ENCODE peak calls at places on chromosomes 5 and 9, in nine cellular contexts. One of them, this sample, is unnamed. For H3K27me3 and H3K4me1, the result is how much of the 10 kb centered on the place peaks cover.

GRCh38 chr5:113939959-113940358 is 421.9 kb upstream of the KCNN2 start:
- DNase-seq in adrenal gland: no peak
- DNase-seq in body of pancreas: no peak
- DNase-seq in uterus: no peak
- DNase-seq in CD8-positive, alpha-beta memory T cell: no peak
- DNase-seq in NT2/D1: no peak
- DNase-seq in tibial nerve: no peak
- DNase-seq in fibroblast of lung: no peak
- DNase-seq in HAP-1: no peak
- DNase-seq in this sample: no peak

GRCh38 chr5:35136386-35136785 is 88.6 kb upstream of the AGXT2 start:
- DNase-seq in adrenal gland: no peak
- DNase-seq in body of pancreas: no peak
- DNase-seq in uterus: no peak
- DNase-seq in CD8-positive, alpha-beta memory T cell: no peak
- DNase-seq in NT2/D1: no peak
- DNase-seq in tibial nerve: no peak
- DNase-seq in fibroblast of lung: peak
- DNase-seq in HAP-1: no peak
- DNase-seq in this sample: no peak

GRCh38 chr9:98767196-98767595 is 29.2 kb downstream of the ANKS6 start:
- DNase-seq in adrenal gland: no peak
- DNase-seq in body of pancreas: no peak
- DNase-seq in uterus: no peak
- DNase-seq in CD8-positive, alpha-beta memory T cell: no peak
- DNase-seq in NT2/D1: no peak
- DNase-seq in tibial nerve: no peak
- DNase-seq in fibroblast of lung: no peak
- DNase-seq in HAP-1: no peak
- DNase-seq in this sample: no peak

GRCh38 chr5:22780756-22781155 is 72.4 kb downstream of the CDH12 start:
- DNase-seq in adrenal gland: no peak
- DNase-seq in body of pancreas: no peak
- DNase-seq in uterus: no peak
- DNase-seq in CD8-positive, alpha-beta memory T cell: no peak
- DNase-seq in NT2/D1: no peak
- DNase-seq in tibial nerve: no peak
- DNase-seq in fibroblast of lung: no peak
- DNase-seq in HAP-1: no peak
- DNase-seq in this sample: no peak

GRCh38 chr9:3906437-3907213 is 380.8 kb upstream of the RFX3 start:
- DNase-seq in adrenal gland: no peak
- DNase-seq in body of pancreas: no peak
- DNase-seq in uterus: no peak
- DNase-seq in CD8-positive, alpha-beta memory T cell: no peak
- DNase-seq in NT2/D1: no peak
- DNase-seq in tibial nerve: no peak
- DNase-seq in fibroblast of lung: peak
- DNase-seq in HAP-1: no peak
- DNase-seq in this sample: no peak

GRCh38 chr9:90547896-90548295 is 94.7 kb downstream of the DIRAS2 start:
- DNase-seq in adrenal gland: no peak
- DNase-seq in body of pancreas: no peak
- DNase-seq in uterus: no peak
- DNase-seq in CD8-positive, alpha-beta memory T cell: no peak
- DNase-seq in NT2/D1: no peak
- DNase-seq in tibial nerve: no peak
- DNase-seq in fibroblast of lung: no peak
- DNase-seq in HAP-1: no peak
- DNase-seq in this sample: no peak

GRCh38 chr5:32325067-32325466 is 12.3 kb upstream of the MTMR12 start:
- DNase-seq in adrenal gland: no peak
- DNase-seq in body of pancreas: no peak
- DNase-seq in uterus: no peak
- DNase-seq in CD8-positive, alpha-beta memory T cell: no peak
- DNase-seq in NT2/D1: no peak
- DNase-seq in tibial nerve: no peak
- DNase-seq in fibroblast of lung: peak
- DNase-seq in HAP-1: no peak
- DNase-seq in this sample: peak

GRCh38 chr9:134634667-134635230 is 6.9 kb upstream of the COL5A1 start:
- DNase-seq in adrenal gland: peak
- DNase-seq in body of pancreas: peak
- DNase-seq in uterus: peak
- DNase-seq in CD8-positive, alpha-beta memory T cell: no peak
- DNase-seq in NT2/D1: no peak
- DNase-seq in tibial nerve: no peak
- DNase-seq in fibroblast of lung: no peak
- DNase-seq in HAP-1: no peak
- DNase-seq in this sample: no peak

GRCh38 chr9:78973906-78974305 is 597.9 kb upstream of the TLE4 start:
- DNase-seq in adrenal gland: no peak
- DNase-seq in body of pancreas: no peak
- DNase-seq in uterus: no peak
- DNase-seq in CD8-positive, alpha-beta memory T cell: no peak
- DNase-seq in NT2/D1: no peak
- DNase-seq in tibial nerve: no peak
- DNase-seq in fibroblast of lung: peak
- DNase-seq in HAP-1: no peak
- DNase-seq in this sample: no peak

GRCh38 chr9:107929439-107929838 is 439.9 kb upstream of the KLF4 start:
- DNase-seq in adrenal gland: peak
- DNase-seq in body of pancreas: peak
- DNase-seq in uterus: no peak
- DNase-seq in CD8-positive, alpha-beta memory T cell: no peak
- DNase-seq in NT2/D1: no peak
- DNase-seq in tibial nerve: peak
- DNase-seq in fibroblast of lung: peak
- DNase-seq in HAP-1: no peak
- DNase-seq in this sample: peak

GRCh38 chr5:160128632-160129031 is 9.4 kb upstream of the PWWP2A start:
- DNase-seq in adrenal gland: no peak
- DNase-seq in body of pancreas: no peak
- DNase-seq in uterus: no peak
- DNase-seq in CD8-positive, alpha-beta memory T cell: no peak
- DNase-seq in NT2/D1: no peak
- DNase-seq in tibial nerve: no peak
- DNase-seq in fibroblast of lung: no peak
- DNase-seq in HAP-1: no peak
- DNase-seq in this sample: no peak

GRCh38 chr5:132056610-132057497 is 3.6 kb upstream of the IL3 start:
- DNase-seq in adrenal gland: peak
- DNase-seq in body of pancreas: no peak
- DNase-seq in uterus: peak
- DNase-seq in CD8-positive, alpha-beta memory T cell: no peak
- DNase-seq in NT2/D1: no peak
- DNase-seq in tibial nerve: no peak
- DNase-seq in fibroblast of lung: no peak
- DNase-seq in HAP-1: no peak
- DNase-seq in this sample: no peak

GRCh38 chr9:29001006-29001405 is 1427.7 kb upstream of the C9orf72 start:
- DNase-seq in adrenal gland: no peak
- DNase-seq in body of pancreas: no peak
- DNase-seq in uterus: no peak
- DNase-seq in CD8-positive, alpha-beta memory T cell: no peak
- DNase-seq in NT2/D1: no peak
- DNase-seq in tibial nerve: no peak
- DNase-seq in fibroblast of lung: no peak
- DNase-seq in HAP-1: no peak
- DNase-seq in this sample: no peak

GRCh38 chr5:71586052-71586940 is 844 bp upstream of the MCCC2 start:
- DNase-seq in adrenal gland: peak
- DNase-seq in body of pancreas: no peak
- DNase-seq in uterus: no peak
- DNase-seq in CD8-positive, alpha-beta memory T cell: no peak
- DNase-seq in NT2/D1: no peak
- DNase-seq in tibial nerve: no peak
- DNase-seq in fibroblast of lung: peak
- DNase-seq in HAP-1: no peak
- DNase-seq in this sample: peak

GRCh38 chr5:173709761-173710160 is 93.3 kb upstream of the BOD1 start:
- DNase-seq in adrenal gland: no peak
- DNase-seq in body of pancreas: no peak
- DNase-seq in uterus: no peak
- DNase-seq in CD8-positive, alpha-beta memory T cell: no peak
- DNase-seq in NT2/D1: no peak
- DNase-seq in tibial nerve: no peak
- DNase-seq in fibroblast of lung: no peak
- DNase-seq in HAP-1: no peak
- DNase-seq in this sample: no peak

GRCh38 chr9:87249029-87249428 is 248.6 kb upstream of the DAPK1 start:
- DNase-seq in adrenal gland: no peak
- DNase-seq in body of pancreas: no peak
- DNase-seq in uterus: no peak
- DNase-seq in CD8-positive, alpha-beta memory T cell: no peak
- DNase-seq in NT2/D1: no peak
- DNase-seq in tibial nerve: no peak
- DNase-seq in fibroblast of lung: no peak
- DNase-seq in HAP-1: no peak
- DNase-seq in this sample: peak

GRCh38 chr9:128845186-128845931 is 15.8 kb upstream of the SPOUT1 start:
- DNase-seq in adrenal gland: no peak
- DNase-seq in body of pancreas: no peak
- DNase-seq in uterus: no peak
- DNase-seq in CD8-positive, alpha-beta memory T cell: no peak
- DNase-seq in NT2/D1: no peak
- DNase-seq in tibial nerve: no peak
- DNase-seq in fibroblast of lung: no peak
- DNase-seq in HAP-1: no peak
- DNase-seq in this sample: no peak

GRCh38 chr5:56085205-56085604 is 90.4 kb upstream of the IL6ST start:
- DNase-seq in adrenal gland: no peak
- DNase-seq in body of pancreas: no peak
- DNase-seq in uterus: no peak
- DNase-seq in CD8-positive, alpha-beta memory T cell: no peak
- DNase-seq in NT2/D1: no peak
- DNase-seq in tibial nerve: no peak
- DNase-seq in fibroblast of lung: peak
- DNase-seq in HAP-1: no peak
- DNase-seq in this sample: no peak

GRCh38 chr9:122808141-122808540 is 8.2 kb downstream of the OR1K1 start:
- DNase-seq in adrenal gland: no peak
- DNase-seq in body of pancreas: no peak
- DNase-seq in uterus: no peak
- DNase-seq in CD8-positive, alpha-beta memory T cell: no peak
- DNase-seq in NT2/D1: no peak
- DNase-seq in tibial nerve: no peak
- DNase-seq in fibroblast of lung: no peak
- DNase-seq in HAP-1: no peak
- DNase-seq in this sample: no peak

DNA sequence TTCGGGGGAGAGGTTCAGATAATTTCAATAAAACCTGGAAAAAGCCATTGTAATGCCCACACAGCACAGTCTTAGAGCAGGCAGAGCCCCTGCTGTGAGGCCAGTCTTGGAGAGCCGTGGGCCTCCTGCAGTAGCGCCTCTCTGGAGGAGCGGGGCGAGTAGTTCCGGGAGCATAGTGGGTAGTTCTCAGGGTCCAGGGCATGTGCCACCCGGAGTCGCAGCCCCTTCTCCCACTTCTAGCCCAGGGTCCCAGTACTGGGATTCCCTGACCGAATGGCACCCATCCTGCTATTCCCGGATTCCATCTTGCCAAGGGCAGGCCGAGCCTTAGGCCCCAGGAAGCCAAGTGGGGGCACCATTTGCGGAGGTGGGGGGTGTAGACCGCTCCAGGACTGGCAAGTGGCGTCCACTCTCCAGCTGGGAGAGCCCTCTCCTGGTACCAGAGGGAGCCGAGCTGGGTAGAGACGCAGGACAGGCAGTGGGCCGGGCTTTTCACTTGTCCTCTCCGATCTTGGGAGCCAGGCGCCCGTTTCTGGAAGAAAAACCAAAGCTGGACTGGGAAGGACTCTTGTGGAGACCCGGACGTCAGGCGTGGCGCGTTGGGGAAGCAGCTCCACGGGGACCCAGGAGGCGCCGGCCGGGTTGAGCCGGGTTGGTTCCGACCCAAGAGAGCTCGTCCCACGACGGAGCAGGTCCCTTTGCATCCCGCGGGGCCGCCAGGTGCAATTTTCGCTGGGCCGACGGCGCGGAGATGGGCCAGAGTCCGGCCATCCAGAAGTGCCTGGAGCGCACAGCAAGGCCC is 12.1 kb downstream of the PROP1 start:
- DNase-seq in adrenal gland: no peak
- DNase-seq in body of pancreas: no peak
- DNase-seq in uterus: no peak
- DNase-seq in CD8-positive, alpha-beta memory T cell: no peak
- DNase-seq in NT2/D1: no peak
- DNase-seq in tibial nerve: no peak
- DNase-seq in fibroblast of lung: no peak
- DNase-seq in HAP-1: no peak
- DNase-seq in this sample: no peak
- H3K27me3 ChIP-seq in adrenal gland: under half
- H3K27me3 ChIP-seq in body of pancreas: under half
- H3K27me3 ChIP-seq in uterus: under half
- H3K27me3 ChIP-seq in CD8-positive, alpha-beta memory T cell: under half
- H3K27me3 ChIP-seq in NT2/D1: under half
- H3K27me3 ChIP-seq in tibial nerve: under half
- H3K27me3 ChIP-seq in fibroblast of lung: under half
- H3K27me3 ChIP-seq in HAP-1: under half
- H3K27me3 ChIP-seq in this sample: under half

GRCh38 chr5:54024466-54024865 is 285.9 kb downstream of the ARL15 start:
- DNase-seq in adrenal gland: no peak
- DNase-seq in body of pancreas: no peak
- DNase-seq in uterus: no peak
- DNase-seq in CD8-positive, alpha-beta memory T cell: no peak
- DNase-seq in NT2/D1: no peak
- DNase-seq in tibial nerve: no peak
- DNase-seq in fibroblast of lung: peak
- DNase-seq in HAP-1: no peak
- DNase-seq in this sample: no peak
- H3K4me1 ChIP-seq in adrenal gland: under half
- H3K4me1 ChIP-seq in body of pancreas: under half
- H3K4me1 ChIP-seq in uterus: under half
- H3K4me1 ChIP-seq in CD8-positive, alpha-beta memory T cell: under half
- H3K4me1 ChIP-seq in NT2/D1: under half
- H3K4me1 ChIP-seq in tibial nerve: under half
- H3K4me1 ChIP-seq in fibroblast of lung: under half
- H3K4me1 ChIP-seq in HAP-1: under half
- H3K4me1 ChIP-seq in this sample: under half

DNA sequence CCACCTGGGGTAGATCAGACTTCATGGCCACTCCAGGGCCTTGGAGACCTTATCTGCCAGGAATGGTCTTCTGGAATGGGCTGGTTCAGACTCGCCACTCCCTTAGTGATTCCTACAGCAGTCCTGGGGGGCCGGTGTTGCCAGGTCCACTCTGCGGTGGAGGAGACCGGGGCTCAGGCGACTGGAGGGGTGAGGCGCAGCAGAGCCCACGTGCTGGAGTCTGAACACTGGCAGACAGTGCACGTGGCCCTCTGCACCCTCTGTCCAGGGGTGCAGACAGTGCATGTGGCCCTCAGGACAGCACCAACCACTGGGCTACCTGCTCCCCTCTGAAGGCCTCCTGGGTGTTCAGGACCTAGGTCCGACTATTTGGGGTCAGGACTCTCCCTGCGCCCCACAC is 94.8 kb upstream of the PHYKPL start:
- DNase-seq in adrenal gland: no peak
- DNase-seq in body of pancreas: no peak
- DNase-seq in uterus: no peak
- DNase-seq in CD8-positive, alpha-beta memory T cell: no peak
- DNase-seq in NT2/D1: no peak
- DNase-seq in tibial nerve: no peak
- DNase-seq in fibroblast of lung: no peak
- DNase-seq in HAP-1: no peak
- DNase-seq in this sample: no peak
- H3K27me3 ChIP-seq in adrenal gland: under half
- H3K27me3 ChIP-seq in body of pancreas: under half
- H3K27me3 ChIP-seq in uterus: under half
- H3K27me3 ChIP-seq in CD8-positive, alpha-beta memory T cell: under half
- H3K27me3 ChIP-seq in NT2/D1: under half
- H3K27me3 ChIP-seq in tibial nerve: under half
- H3K27me3 ChIP-seq in fibroblast of lung: under half
- H3K27me3 ChIP-seq in HAP-1: under half
- H3K27me3 ChIP-seq in this sample: under half

GRCh38 chr5:73823508-73823925 is 197.5 kb downstream of the ARHGEF28 start:
- DNase-seq in adrenal gland: no peak
- DNase-seq in body of pancreas: peak
- DNase-seq in uterus: no peak
- DNase-seq in CD8-positive, alpha-beta memory T cell: no peak
- DNase-seq in NT2/D1: no peak
- DNase-seq in tibial nerve: no peak
- DNase-seq in fibroblast of lung: no peak
- DNase-seq in HAP-1: no peak
- DNase-seq in this sample: no peak
- H3K4me1 ChIP-seq in adrenal gland: under half
- H3K4me1 ChIP-seq in body of pancreas: under half
- H3K4me1 ChIP-seq in uterus: under half
- H3K4me1 ChIP-seq in CD8-positive, alpha-beta memory T cell: under half
- H3K4me1 ChIP-seq in NT2/D1: under half
- H3K4me1 ChIP-seq in tibial nerve: under half
- H3K4me1 ChIP-seq in fibroblast of lung: under half
- H3K4me1 ChIP-seq in HAP-1: under half
- H3K4me1 ChIP-seq in this sample: under half